ENCODE peak calls at places on chromosomes 16 and 17, in nine cellular contexts. N is H9; C is adrenal gland; F is GM23338; A is SHP77; G is naive thymus-derived CD4-positive, alpha-beta T cell; I is GM03348; S is uterus; K is CD8-positive, alpha-beta T cell. O is an unnamed sample.

GRCh38 chr16:2799852-2800226 is 1.6 kb downstream of the PRSS41 start:
- DNase-seq in G (no peak), I (no peak), C (no peak), K (no peak), F (no peak), S (no peak), N (no peak), A (peak), O (no peak)

GRCh38 chr16:84119368-84119767 is 2.6 kb upstream of the MBTPS1 start:
- DNase-seq in A (no peak), G (no peak), K (no peak), C (no peak), F (no peak), S (no peak), N (no peak), I (no peak), O (no peak)

GRCh38 chr16:28824548-28824973 is 1.8 kb downstream of the ATXN2L start:
- DNase-seq in C (no peak), N (no peak), K (no peak), S (no peak), F (no peak), G (no peak), I (no peak), A (no peak), O (no peak)

GRCh38 chr17:67718325-67718941 is 697 bp downstream of the NOL11 start:
- DNase-seq in F (peak), S (no peak), I (peak), A (no peak), G (no peak), K (no peak), N (peak), C (peak), O (peak)

GRCh38 chr16:66604376-66605176 is at the start of gene CMTM3:
- DNase-seq in K (peak), C (peak), G (peak), N (peak), F (peak), I (peak), A (peak), S (peak), O (no peak)

GRCh38 chr17:50634123-50634914 is at the start of gene ABCC3:
- DNase-seq in F (no peak), S (peak), I (peak), N (no peak), A (no peak), C (peak), K (no peak), G (no peak), O (no peak)

GRCh38 chr16:15521758-15522509 is 87.5 kb downstream of the BMERB1 start:
- DNase-seq in S (peak), K (no peak), I (no peak), F (no peak), A (no peak), C (no peak), G (no peak), N (no peak), O (no peak)

GRCh38 chr17:43548689-43549379 is 2.7 kb upstream of the ETV4 start:
- DNase-seq in A (no peak), F (no peak), K (no peak), I (no peak), G (no peak), N (no peak), C (no peak), S (no peak), O (peak)

GRCh38 chr17:46865100-46865499 is 13.7 kb downstream of the WNT9B start:
- DNase-seq in G (no peak), A (peak), K (no peak), I (peak), N (peak), C (no peak), F (peak), S (no peak), O (no peak)

GRCh38 chr17:64130559-64131001 is 636 bp upstream of the ERN1 start:
- DNase-seq in F (no peak), S (peak), A (peak), K (no peak), G (no peak), C (peak), N (no peak), I (no peak), O (no peak)

GRCh38 chr17:58576679-58577367 is 62.4 kb upstream of the MTMR4 start:
- DNase-seq in I (no peak), N (no peak), K (no peak), F (no peak), S (no peak), G (no peak), C (no peak), A (no peak), O (no peak)

GRCh38 chr17:3771140-3771539 is 29.8 kb downstream of the ITGAE start:
- DNase-seq in G (no peak), A (no peak), N (no peak), K (peak), I (no peak), S (no peak), F (no peak), C (no peak), O (no peak)

GRCh38 chr17:1043601-1044251 is 46.8 kb downstream of the TIMM22 start:
- DNase-seq in N (peak), F (peak), K (no peak), S (peak), G (no peak), I (no peak), A (no peak), C (peak), O (no peak)

O was measured in NCI-H226.